ENCODE peak calls at places on chromosome 15, in six cellular contexts. T is epithelial cell of esophagus; R is AG09309; M is Jurkat, Clone E6-1; A is ovary; E is cardiac muscle cell. P is an unnamed sample.

GRCh38 chr15:25181290-25182097 is 226.7 kb downstream of the SNRPN start:
- DNase-seq in T (no peak), M (no peak), A (peak), R (no peak), E (no peak), P (peak)

GRCh38 chr15:88658070-88658965 is 19.5 kb downstream of the ISG20 start:
- DNase-seq in T (no peak), A (no peak), R (no peak), E (no peak), M (no peak), P (no peak)

GRCh38 chr15:87850916-87851315 is 405.6 kb downstream of the NTRK3 start:
- DNase-seq in E (no peak), M (no peak), A (no peak), R (no peak), T (no peak), P (no peak)

GRCh38 chr15:97009036-97009555 is 678.6 kb downstream of the NR2F2 start:
- DNase-seq in E (no peak), A (no peak), T (peak), R (no peak), M (no peak), P (no peak)

GRCh38 chr15:27563765-27564164 is 535.4 kb downstream of the OCA2 start:
- DNase-seq in E (no peak), R (no peak), M (no peak), T (no peak), A (no peak), P (no peak)

GRCh38 chr15:61824291-61824690 is 236.0 kb downstream of the VPS13C start:
- DNase-seq in T (no peak), R (no peak), E (no peak), M (no peak), A (no peak), P (no peak)

GRCh38 chr15:40241305-40242215 is 2.7 kb downstream of the PAK6 start:
- DNase-seq in R (no peak), A (no peak), M (no peak), T (no peak), E (no peak), P (no peak)

GRCh38 chr15:59555696-59556095 is 55.9 kb upstream of the GCNT3 start:
- DNase-seq in T (peak), R (no peak), E (no peak), A (no peak), M (no peak), P (no peak)

GRCh38 chr15:41105348-41106334 is 10.4 kb downstream of the INO80 start:
- DNase-seq in M (no peak), A (no peak), E (no peak), R (no peak), T (no peak), P (no peak)

GRCh38 chr15:45719490-45719889 is 84.7 kb downstream of the SQOR start:
- DNase-seq in R (no peak), T (no peak), E (peak), A (no peak), M (no peak), P (no peak)

GRCh38 chr15:50055333-50056278 is 63.4 kb downstream of the ATP8B4 start:
- DNase-seq in M (no peak), R (peak), T (no peak), A (no peak), E (no peak), P (no peak)

GRCh38 chr15:78389356-78389755 is 48.7 kb upstream of the IREB2 start:
- DNase-seq in E (no peak), R (peak), M (no peak), A (no peak), T (no peak), P (no peak)

GRCh38 chr15:69876030-69876429 is 221.7 kb downstream of the TLE3 start:
- DNase-seq in T (no peak), E (no peak), R (no peak), A (no peak), M (no peak), P (no peak)

GRCh38 chr15:43516801-43517353 is 531 bp upstream of the MAP1A start:
- DNase-seq in M (no peak), E (peak), A (no peak), R (no peak), T (no peak), P (no peak)

GRCh38 chr15:40096094-40096876 is 12.4 kb downstream of the BMF start:
- DNase-seq in A (no peak), M (no peak), R (no peak), T (no peak), E (no peak), P (no peak)

GRCh38 chr15:85010472-85011209 is 29.0 kb downstream of the PDE8A start:
- DNase-seq in M (no peak), R (no peak), A (no peak), T (no peak), E (no peak), P (no peak)

GRCh38 chr15:39581501-39582285 is 814 bp downstream of the THBS1 start:
- DNase-seq in T (peak), M (no peak), E (peak), R (peak), A (peak), P (no peak)

GRCh38 chr15:71545223-71545760 is 265.1 kb upstream of the NR2E3 start:
- DNase-seq in R (no peak), T (no peak), E (no peak), M (no peak), A (no peak), P (no peak)

DNA sequence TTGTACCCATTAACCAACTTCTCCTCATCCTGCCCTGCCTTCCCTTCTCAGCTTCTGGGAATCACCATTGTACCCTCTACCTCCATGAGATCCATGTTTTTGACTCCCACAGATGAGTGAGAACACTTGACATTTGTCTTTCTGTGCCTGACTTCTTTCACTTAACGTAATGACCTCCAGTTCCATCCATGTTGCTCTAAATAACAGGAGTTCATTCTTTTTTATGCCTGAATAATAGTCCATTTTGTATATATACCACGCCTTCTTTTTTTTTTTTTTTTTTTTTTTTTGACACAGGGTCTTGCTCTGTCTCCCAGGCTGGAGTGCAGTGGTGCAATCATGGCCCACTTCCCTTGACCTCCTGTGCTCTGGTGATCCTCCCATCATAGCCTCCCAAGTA is 6.7 kb downstream of the SNX1 start:
- DNase-seq in M (no peak), T (no peak), R (no peak), A (no peak), E (no peak), P (no peak)
- H3K4me3 ChIP-seq in M (no peak), T (no peak), R (no peak), A (no peak), E (no peak), P (no peak)

GRCh38 chr15:90529008-90529368 is 735 bp upstream of the CRTC3 start:
- DNase-seq in A (no peak), M (no peak), E (no peak), T (no peak), R (no peak), P (no peak)

GRCh38 chr15:90520365-90520764 is 9.4 kb upstream of the CRTC3 start:
- DNase-seq in T (no peak), R (no peak), E (no peak), A (no peak), M (no peak), P (no peak)

GRCh38 chr15:90519688-90520087 is 10.0 kb upstream of the CRTC3 start:
- DNase-seq in T (peak), R (peak), A (no peak), M (no peak), E (no peak), P (no peak)

GRCh38 chr15:90523373-90523772 is 6.3 kb upstream of the CRTC3 start:
- DNase-seq in A (no peak), E (no peak), M (no peak), R (no peak), T (no peak), P (no peak)
- H3K4me3 ChIP-seq in A (no peak), E (no peak), M (no peak), R (no peak), T (no peak), P (no peak)

DNA sequence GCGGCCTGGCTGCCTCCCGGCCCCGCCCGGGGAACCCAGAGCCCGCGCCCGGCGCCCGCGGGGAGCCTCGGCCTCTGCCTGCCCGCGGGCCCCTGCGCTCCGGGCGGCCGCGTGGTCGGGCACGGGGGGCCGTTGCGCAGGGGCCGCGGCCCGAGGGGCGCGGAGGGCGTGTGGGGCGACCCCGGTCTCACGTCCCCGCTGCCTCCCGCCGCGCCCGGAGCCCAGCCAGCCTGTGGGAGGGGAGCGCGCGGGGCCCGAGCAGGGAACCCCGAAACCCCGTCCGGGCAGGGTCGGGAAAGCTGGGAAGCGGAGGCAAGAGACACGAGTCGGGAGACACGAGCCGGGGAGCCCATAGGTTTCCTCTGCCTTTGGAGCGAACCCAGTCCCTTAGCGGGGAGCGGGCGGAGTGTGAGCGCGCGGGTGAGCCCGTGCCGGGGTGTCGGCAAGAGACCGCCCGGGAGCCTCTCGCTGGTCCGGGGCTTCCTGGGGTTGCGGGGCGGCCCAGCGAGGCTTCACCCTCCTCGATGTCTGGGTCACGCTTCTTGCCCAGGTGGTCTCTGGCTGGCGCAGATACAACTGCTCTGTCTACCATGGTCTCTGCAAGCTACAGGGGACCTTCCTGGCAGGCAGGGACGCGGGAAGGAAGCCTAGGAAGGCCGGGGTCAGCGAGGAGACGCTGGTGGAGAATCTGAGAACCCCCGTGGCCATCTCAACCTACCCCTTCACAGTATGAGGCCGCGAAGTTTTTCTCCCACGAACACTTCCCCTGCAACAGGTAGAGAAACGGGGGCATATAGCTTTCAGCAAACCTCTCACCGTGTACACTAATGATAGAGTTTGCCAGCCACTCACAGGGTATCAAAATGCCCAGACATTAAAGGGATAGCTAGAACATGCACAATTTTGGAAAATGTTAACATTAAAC is 586 bp downstream of the LRRK1 start:
- DNase-seq in T (peak), M (no peak), A (peak), R (no peak), E (peak), P (no peak)
- H3K4me3 ChIP-seq in T (peak), M (no peak), A (peak), R (peak), E (peak), P (no peak)

DNA sequence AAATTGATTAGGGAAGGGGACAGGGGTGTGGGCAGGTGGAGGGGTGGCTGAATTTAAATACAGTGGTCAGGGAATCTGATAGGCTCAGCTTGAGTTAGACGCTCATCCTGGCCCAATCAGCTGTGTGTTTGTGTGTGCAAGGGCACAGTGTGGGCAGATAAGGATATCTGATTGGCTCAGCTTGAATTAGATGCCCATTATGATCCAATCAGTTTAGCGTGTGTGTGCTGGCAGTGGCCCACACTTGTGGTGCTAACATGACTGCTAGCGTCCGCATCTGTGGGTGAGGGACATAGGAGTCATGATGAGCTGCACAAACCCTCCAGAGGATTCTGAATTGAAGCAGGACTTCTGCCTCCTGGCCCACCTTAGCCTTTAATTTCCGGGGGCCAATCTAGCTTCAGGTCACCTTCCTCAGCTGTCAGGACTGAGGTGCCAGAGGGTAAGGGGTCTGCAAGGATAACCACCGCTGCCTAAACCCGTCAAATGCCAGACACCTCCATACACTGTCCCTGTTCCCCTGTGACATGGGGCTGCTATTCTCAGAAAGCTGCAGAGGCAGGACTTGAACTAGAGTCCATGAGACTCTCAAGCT is 97.3 kb downstream of the CORO2B start:
- DNase-seq in T (no peak), A (no peak), E (no peak), M (no peak), R (no peak), P (no peak)
- H3K4me3 ChIP-seq in T (no peak), A (no peak), E (no peak), M (no peak), R (no peak), P (no peak)

P was measured in CD8-positive, alpha-beta memory T cell.